ENCODE peak calls at places on chromosomes 11 and 22, in four cellular contexts. One of them, this sample, is unnamed.

GRCh38 chr11:44030276-44030932 is 17.4 kb upstream of the ACCSL start:
- DNase-seq in tibial nerve: no peak
- DNase-seq in neural progenitor cell: peak; percentile 78
- DNase-seq in Caco-2: no peak
- DNase-seq in this sample: no peak

GRCh38 chr22:49815641-49816071 is 12.0 kb downstream of the BRD1 start:
- DNase-seq in tibial nerve: no peak
- DNase-seq in neural progenitor cell: no peak
- DNase-seq in Caco-2: no peak
- DNase-seq in this sample: no peak

GRCh38 chr11:69524291-69524882 is 42.9 kb downstream of the LINC01488 start:
- DNase-seq in tibial nerve: no peak
- DNase-seq in neural progenitor cell: no peak
- DNase-seq in Caco-2: peak; percentile 39
- DNase-seq in this sample: no peak

GRCh38 chr11:7668911-7669310 is 4.4 kb downstream of the CYB5R2 start:
- DNase-seq in tibial nerve: no peak
- DNase-seq in neural progenitor cell: no peak
- DNase-seq in Caco-2: no peak
- DNase-seq in this sample: no peak

GRCh38 chr11:68652683-68653156 is 31.6 kb upstream of the GAL start:
- DNase-seq in tibial nerve: no peak
- DNase-seq in neural progenitor cell: no peak
- DNase-seq in Caco-2: peak; percentile 31
- DNase-seq in this sample: no peak

GRCh38 chr11:61645179-61645868 is 34.9 kb upstream of the DAGLA start:
- DNase-seq in tibial nerve: no peak
- DNase-seq in neural progenitor cell: peak; percentile 44
- DNase-seq in Caco-2: no peak
- DNase-seq in this sample: no peak

GRCh38 chr11:5808500-5809121 is at the start of gene OR52N2:
- DNase-seq in tibial nerve: peak; percentile 88
- DNase-seq in neural progenitor cell: peak; percentile 84
- DNase-seq in Caco-2: peak; percentile 71
- DNase-seq in this sample: peak; percentile 74

GRCh38 chr11:114796954-114797721 is 118.8 kb downstream of the NXPE2 start:
- DNase-seq in tibial nerve: no peak
- DNase-seq in neural progenitor cell: no peak
- DNase-seq in Caco-2: no peak
- DNase-seq in this sample: no peak

GRCh38 chr11:87878373-87878779 is 296.9 kb downstream of the RAB38 start:
- DNase-seq in tibial nerve: peak; percentile 11
- DNase-seq in neural progenitor cell: peak; percentile 50
- DNase-seq in Caco-2: peak; percentile 45
- DNase-seq in this sample: no peak

GRCh38 chr11:35752115-35752514 is 89.5 kb downstream of the TRIM44 start:
- DNase-seq in tibial nerve: no peak
- DNase-seq in neural progenitor cell: no peak
- DNase-seq in Caco-2: no peak
- DNase-seq in this sample: no peak

GRCh38 chr11:27464155-27464759 is 8.3 kb downstream of the LGR4 start:
- DNase-seq in tibial nerve: no peak
- DNase-seq in neural progenitor cell: no peak
- DNase-seq in Caco-2: no peak
- DNase-seq in this sample: peak; percentile 45

GRCh38 chr11:124757320-124757719 is 4.8 kb downstream of the ESAM start:
- DNase-seq in tibial nerve: no peak
- DNase-seq in neural progenitor cell: no peak
- DNase-seq in Caco-2: no peak
- DNase-seq in this sample: no peak

GRCh38 chr11:70942593-70942992 is 309.8 kb downstream of the SHANK2 start:
- DNase-seq in tibial nerve: no peak
- DNase-seq in neural progenitor cell: no peak
- DNase-seq in Caco-2: no peak
- DNase-seq in this sample: no peak

GRCh38 chr11:19073454-19074415 is 13.2 kb upstream of the MRGPRX2 start:
- DNase-seq in tibial nerve: no peak
- DNase-seq in neural progenitor cell: no peak
- DNase-seq in Caco-2: no peak
- DNase-seq in this sample: no peak

GRCh38 chr11:35811783-35812182 is 132.1 kb upstream of the LDLRAD3 start:
- DNase-seq in tibial nerve: no peak
- DNase-seq in neural progenitor cell: no peak
- DNase-seq in Caco-2: no peak
- DNase-seq in this sample: no peak

GRCh38 chr11:65107078-65107477 is 4.6 kb upstream of the TM7SF2 start:
- DNase-seq in tibial nerve: no peak
- DNase-seq in neural progenitor cell: no peak
- DNase-seq in Caco-2: no peak
- DNase-seq in this sample: no peak

GRCh38 chr11:10824888-10825287 is 16.2 kb upstream of the EIF4G2 start:
- DNase-seq in tibial nerve: no peak
- DNase-seq in neural progenitor cell: no peak
- DNase-seq in Caco-2: no peak
- DNase-seq in this sample: no peak

GRCh38 chr22:22348127-22348814 is 103.7 kb downstream of the VPREB1 start:
- DNase-seq in tibial nerve: no peak
- DNase-seq in neural progenitor cell: peak; percentile 75
- DNase-seq in Caco-2: no peak
- DNase-seq in this sample: peak; percentile 26

GRCh38 chr11:130407978-130408377 is 20.4 kb downstream of the ADAMTS8 start:
- DNase-seq in tibial nerve: no peak
- DNase-seq in neural progenitor cell: no peak
- DNase-seq in Caco-2: no peak
- DNase-seq in this sample: no peak

GRCh38 chr11:44112083-44112865 is 16.8 kb downstream of the EXT2 start:
- DNase-seq in tibial nerve: no peak
- DNase-seq in neural progenitor cell: no peak
- DNase-seq in Caco-2: no peak
- DNase-seq in this sample: no peak

GRCh38 chr11:100338144-100338840 is 348.8 kb upstream of the ARHGAP42 start:
- DNase-seq in tibial nerve: no peak
- DNase-seq in neural progenitor cell: no peak
- DNase-seq in Caco-2: no peak
- DNase-seq in this sample: no peak

GRCh38 chr11:100340416-100341323 is 346.4 kb upstream of the ARHGAP42 start:
- DNase-seq in tibial nerve: no peak
- DNase-seq in neural progenitor cell: no peak
- DNase-seq in Caco-2: no peak
- DNase-seq in this sample: peak; percentile 1
- H3K9me3 ChIP-seq in tibial nerve: no peaks in the 10 kb centered on the region
- H3K9me3 ChIP-seq in neural progenitor cell: no peaks in the 10 kb centered on the region
- H3K9me3 ChIP-seq in Caco-2: no peaks in the 10 kb centered on the region
- H3K9me3 ChIP-seq in this sample: no peaks in the 10 kb centered on the region

DNA sequence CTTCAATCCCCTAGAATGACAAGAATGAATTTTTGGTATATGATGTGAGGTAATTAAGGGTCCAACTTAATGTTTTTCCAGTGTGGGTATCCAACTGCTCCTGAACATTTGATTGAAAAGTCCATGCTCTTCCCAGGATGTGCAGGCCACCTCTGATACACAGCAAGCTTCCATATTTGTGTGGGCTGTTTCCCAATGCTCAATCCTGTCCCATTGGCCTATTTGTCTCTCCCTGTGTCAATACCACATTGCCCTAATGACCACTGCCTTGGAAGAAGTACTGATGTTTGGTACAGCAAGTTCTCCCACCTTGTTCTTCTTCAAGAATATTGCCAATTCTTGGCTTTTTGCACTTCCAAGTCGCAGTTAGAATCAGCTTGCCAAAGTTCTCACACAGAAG is 42.9 kb downstream of the KCNQ1OT1 start:
- DNase-seq in tibial nerve: no peak
- DNase-seq in neural progenitor cell: no peak
- DNase-seq in Caco-2: no peak
- DNase-seq in this sample: no peak
- H3K9me3 ChIP-seq in tibial nerve: no peaks in the 10 kb centered on the region
- H3K9me3 ChIP-seq in neural progenitor cell: peaks cover 13% of the 10 kb centered on the region
- H3K9me3 ChIP-seq in Caco-2: peaks cover 82% of the 10 kb centered on the region
- H3K9me3 ChIP-seq in this sample: no peaks in the 10 kb centered on the region

DNA sequence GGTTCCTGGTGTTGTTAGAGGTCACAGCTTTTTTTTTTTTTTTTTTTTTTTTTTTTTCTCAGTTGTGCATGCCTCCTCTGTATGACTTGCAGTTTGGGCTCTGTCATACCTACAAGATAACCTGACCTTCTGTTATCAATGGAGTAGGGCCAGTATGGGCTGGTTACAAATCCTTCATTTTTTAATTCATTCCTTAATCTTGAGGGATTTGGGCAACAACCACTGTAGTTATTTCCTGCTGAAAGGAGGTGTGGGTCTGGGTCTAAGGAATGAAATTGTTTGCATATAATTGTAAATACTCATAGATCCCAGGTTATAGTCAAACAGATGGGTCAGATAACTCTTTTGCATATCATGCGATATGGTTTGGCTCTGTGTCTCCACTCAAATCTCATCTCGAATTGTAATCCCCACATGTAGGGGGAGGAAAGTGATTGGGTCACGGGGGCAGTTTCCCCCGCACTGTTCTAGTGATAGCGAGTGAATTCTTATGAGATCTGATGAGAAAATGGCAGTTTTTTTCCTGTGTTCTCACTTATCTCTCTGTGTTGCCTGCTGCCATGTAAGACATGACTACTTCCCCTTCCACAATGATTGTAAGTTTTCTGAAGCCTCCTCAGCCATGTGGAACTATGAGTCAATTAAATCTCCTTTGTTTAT is 14.1 kb upstream of the GLYAT start:
- DNase-seq in tibial nerve: no peak
- DNase-seq in neural progenitor cell: no peak
- DNase-seq in Caco-2: no peak
- DNase-seq in this sample: no peak
- H3K9me3 ChIP-seq in tibial nerve: no peaks in the 10 kb centered on the region
- H3K9me3 ChIP-seq in neural progenitor cell: peaks cover 24% of the 10 kb centered on the region
- H3K9me3 ChIP-seq in Caco-2: peaks cover 4% of the 10 kb centered on the region
- H3K9me3 ChIP-seq in this sample: no peaks in the 10 kb centered on the region

GRCh38 chr22:47597041-47597440 is 834.6 kb downstream of the TBC1D22A start:
- DNase-seq in tibial nerve: no peak
- DNase-seq in neural progenitor cell: no peak
- DNase-seq in Caco-2: peak; percentile 56
- DNase-seq in this sample: no peak
- H3K9me3 ChIP-seq in tibial nerve: no peaks in the 10 kb centered on the region
- H3K9me3 ChIP-seq in neural progenitor cell: peaks cover 4% of the 10 kb centered on the region
- H3K9me3 ChIP-seq in Caco-2: no peaks in the 10 kb centered on the region
- H3K9me3 ChIP-seq in this sample: no peaks in the 10 kb centered on the region

DNA sequence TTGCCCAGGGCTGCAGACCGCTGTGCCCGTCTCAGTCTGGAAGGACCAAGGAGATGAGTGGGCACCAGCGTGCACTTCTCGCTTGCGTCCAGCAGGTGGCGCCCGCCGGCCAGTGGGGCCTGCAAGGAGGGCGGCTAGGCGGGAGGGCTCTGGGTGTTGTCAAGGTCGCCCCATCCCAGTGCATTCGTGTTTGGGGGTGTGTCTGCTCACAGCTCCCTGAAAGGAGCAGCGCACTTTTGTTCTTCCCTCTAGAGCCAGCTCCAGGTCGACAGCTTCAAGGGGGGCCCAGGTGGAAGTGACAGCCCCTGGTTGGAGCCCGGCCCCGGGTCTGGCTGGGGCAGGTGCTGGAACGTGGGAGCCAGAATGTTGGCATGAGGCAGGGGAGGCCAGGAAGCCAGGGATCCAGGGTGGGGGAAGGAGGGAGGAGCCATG is 23.4 kb upstream of the MPPED1 start:
- DNase-seq in tibial nerve: peak; percentile 78
- DNase-seq in neural progenitor cell: peak; percentile 86
- DNase-seq in Caco-2: peak; percentile 69
- DNase-seq in this sample: peak; percentile 51
- H3K9me3 ChIP-seq in tibial nerve: no peaks in the 10 kb centered on the region
- H3K9me3 ChIP-seq in neural progenitor cell: no peaks in the 10 kb centered on the region
- H3K9me3 ChIP-seq in Caco-2: no peaks in the 10 kb centered on the region
- H3K9me3 ChIP-seq in this sample: no peaks in the 10 kb centered on the region

GRCh38 chr22:48276933-48277867 is 1514.8 kb downstream of the TBC1D22A start:
- DNase-seq in tibial nerve: no peak
- DNase-seq in neural progenitor cell: no peak
- DNase-seq in Caco-2: no peak
- DNase-seq in this sample: peak; percentile 7
- H3K9me3 ChIP-seq in tibial nerve: no peaks in the 10 kb centered on the region
- H3K9me3 ChIP-seq in neural progenitor cell: peaks cover 6% of the 10 kb centered on the region
- H3K9me3 ChIP-seq in Caco-2: no peaks in the 10 kb centered on the region
- H3K9me3 ChIP-seq in this sample: no peaks in the 10 kb centered on the region

GRCh38 chr22:47994045-47994444 is 1231.6 kb downstream of the TBC1D22A start:
- DNase-seq in tibial nerve: no peak
- DNase-seq in neural progenitor cell: no peak
- DNase-seq in Caco-2: no peak
- DNase-seq in this sample: no peak
- H3K9me3 ChIP-seq in tibial nerve: no peaks in the 10 kb centered on the region
- H3K9me3 ChIP-seq in neural progenitor cell: no peaks in the 10 kb centered on the region
- H3K9me3 ChIP-seq in Caco-2: peaks cover 3% of the 10 kb centered on the region
- H3K9me3 ChIP-seq in this sample: no peaks in the 10 kb centered on the region

DNA sequence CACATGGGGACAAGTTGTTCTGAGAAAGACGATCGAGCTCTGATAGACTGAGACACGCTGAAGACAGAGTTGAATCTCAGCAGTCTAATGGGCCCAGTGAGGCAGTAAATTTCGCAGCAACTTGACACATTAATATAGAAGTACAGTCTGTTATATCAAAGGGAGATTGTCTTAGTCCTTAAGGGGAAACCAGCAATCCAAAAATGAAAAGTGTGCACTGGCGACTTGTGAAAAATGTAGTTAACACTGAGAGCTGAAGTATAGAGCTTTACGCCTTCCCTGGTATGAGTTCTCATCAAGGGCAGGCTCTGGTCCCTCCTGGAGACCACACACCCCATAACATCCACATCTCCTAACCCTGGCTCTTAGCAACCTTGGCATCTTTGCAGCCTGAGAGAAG is 952.6 kb downstream of the OPCML start:
- DNase-seq in tibial nerve: no peak
- DNase-seq in neural progenitor cell: no peak
- DNase-seq in Caco-2: no peak
- DNase-seq in this sample: no peak
- H3K9me3 ChIP-seq in tibial nerve: no peaks in the 10 kb centered on the region
- H3K9me3 ChIP-seq in neural progenitor cell: no peaks in the 10 kb centered on the region
- H3K9me3 ChIP-seq in Caco-2: peaks cover 2% of the 10 kb centered on the region
- H3K9me3 ChIP-seq in this sample: no peaks in the 10 kb centered on the region

This sample was measured in small intestine.